ENCODE peak calls at places on chromosomes 5 and 9, in four cellular contexts. M is colonic mucosa; Z is stimulated activated CD8-positive, alpha-beta memory T cell treated with anti-CD3 and anti-CD28 coated beads, Interleukin-4, amount 100 ng/mL, for 1 hour; W is C1 segment of cervical spinal cord. Q is an unnamed sample.

GRCh38 chr5:141349917-141350619 is at the start of gene PCDHGB1:
- DNase-seq in M (no peak), Z (no peak), W (no peak), Q (no peak)

GRCh38 chr9:134517069-134517680 is 124.4 kb upstream of the COL5A1 start:
- DNase-seq in M (no peak), Z (no peak), W (no peak), Q (no peak)

GRCh38 chr9:87883990-87884389 is 1.3 kb downstream of the SPATA31E1 start:
- DNase-seq in M (peak; percentile 25), Z (no peak), W (no peak), Q (no peak)

GRCh38 chr5:131821221-131821620 is 24.4 kb upstream of the FNIP1 start:
- DNase-seq in M (no peak), Z (no peak), W (no peak), Q (no peak)

GRCh38 chr9:134403682-134404301 is 77.5 kb downstream of the RXRA start:
- DNase-seq in M (peak; percentile 63), Z (no peak), W (no peak), Q (peak; percentile 80)

GRCh38 chr9:9996259-9996658 is 616.5 kb downstream of the PTPRD start:
- DNase-seq in M (no peak), Z (no peak), W (no peak), Q (no peak)

GRCh38 chr9:126390923-126391322 is 64.3 kb downstream of the MVB12B start:
- DNase-seq in M (no peak), Z (no peak), W (no peak), Q (no peak)

GRCh38 chr5:174064171-174064570 is 18.7 kb downstream of the NSG2 start:
- DNase-seq in M (no peak), Z (no peak), W (no peak), Q (no peak)

GRCh38 chr5:169344629-169345028 is 43.7 kb upstream of the SLIT3 start:
- DNase-seq in M (no peak), Z (no peak), W (no peak), Q (no peak)

GRCh38 chr5:123066016-123066415 is 23.0 kb upstream of the PRDM6 start:
- DNase-seq in M (no peak), Z (no peak), W (no peak), Q (no peak)

GRCh38 chr9:99911600-99911999 is 5.1 kb downstream of the STX17 start:
- DNase-seq in M (no peak), Z (no peak), W (no peak), Q (no peak)

GRCh38 chr5:501040-501832 is 23.0 kb downstream of the SLC9A3 start:
- DNase-seq in M (no peak), Z (no peak), W (no peak), Q (no peak)

GRCh38 chr5:149829954-149830353 is 99.8 kb downstream of the PPARGC1B start:
- DNase-seq in M (no peak), Z (no peak), W (no peak), Q (no peak)

GRCh38 chr9:136808075-136808780 is 480 bp downstream of the RABL6 start:
- DNase-seq in M (peak; percentile 46), Z (peak; percentile 17), W (no peak), Q (peak; percentile 69)

GRCh38 chr5:29276371-29276770 is 1917.1 kb upstream of the CDH6 start:
- DNase-seq in M (no peak), Z (no peak), W (no peak), Q (no peak)

GRCh38 chr9:6272229-6272597 is 56.0 kb upstream of the TPD52L3 start:
- DNase-seq in M (no peak), Z (no peak), W (no peak), Q (no peak)

GRCh38 chr5:84372066-84372700 is 12.5 kb downstream of the EDIL3 start:
- DNase-seq in M (no peak), Z (no peak), W (no peak), Q (no peak)

GRCh38 chr9:134379774-134380431 is 53.6 kb downstream of the RXRA start:
- DNase-seq in M (no peak), Z (no peak), W (no peak), Q (no peak)

GRCh38 chr5:76337949-76338589 is 65.0 kb upstream of the IQGAP2 start:
- DNase-seq in M (peak; percentile 77), Z (no peak), W (no peak), Q (peak; percentile 57)

GRCh38 chr5:74356009-74356695 is 284.4 kb downstream of the ENC1 start:
- DNase-seq in M (no peak), Z (no peak), W (no peak), Q (no peak)

GRCh38 chr5:153543959-153544470 is 53.5 kb downstream of the GRIA1 start:
- DNase-seq in M (no peak), Z (no peak), W (no peak), Q (no peak)

GRCh38 chr5:9157020-9157419 is 388.9 kb downstream of the SEMA5A start:
- DNase-seq in M (no peak), Z (no peak), W (no peak), Q (no peak)

GRCh38 chr5:67746103-67746502 is 469.5 kb upstream of the PIK3R1 start:
- DNase-seq in M (no peak), Z (no peak), W (no peak), Q (no peak)

GRCh38 chr5:539469-540214 is 15.4 kb upstream of the SLC9A3 start:
- DNase-seq in M (no peak), Z (no peak), W (no peak), Q (no peak)

GRCh38 chr9:78114581-78114980 is 83.0 kb upstream of the GNAQ start:
- DNase-seq in M (no peak), Z (no peak), W (no peak), Q (no peak)

GRCh38 chr5:67308988-67309688 is 112.5 kb upstream of the CD180 start:
- DNase-seq in M (no peak), Z (no peak), W (no peak), Q (no peak)

GRCh38 chr5:88142801-88143692 is 125.6 kb downstream of the TMEM161B start:
- DNase-seq in M (no peak), Z (no peak), W (peak; percentile 75), Q (no peak)

GRCh38 chr5:62597314-62597713 is 18.7 kb downstream of the LRRC70 start:
- DNase-seq in M (no peak), Z (no peak), W (no peak), Q (no peak)

GRCh38 chr5:143636951-143637528 is 174.9 kb upstream of the HMHB1 start:
- DNase-seq in M (no peak), Z (no peak), W (no peak), Q (no peak)

GRCh38 chr9:95780121-95780520 is 95.4 kb upstream of the ERCC6L2 start:
- DNase-seq in M (no peak), Z (no peak), W (no peak), Q (no peak)

GRCh38 chr9:128160603-128160987 is 530 bp downstream of the BBLN start:
- DNase-seq in M (no peak), Z (peak; percentile 10), W (no peak), Q (no peak)

Q was measured in Peyer's patch.